ENCODE peak calls at places on chromosome 22, in four cellular contexts. W is activated CD8-positive, alpha-beta memory T cell treated with anti-CD3 and anti-CD28 coated beads, Interleukin-2, amount 50 U/mL, for 48 hours; H is NCI-H1417; O is T-cell. U is an unnamed sample.

GRCh38 chr22:42967933-42968332 is 47.0 kb downstream of the PACSIN2 start:
- DNase-seq in W (no peak), H (no peak), O (no peak), U (peak)

GRCh38 chr22:37749831-37750595 is 53.2 kb downstream of the TRIOBP start:
- DNase-seq in W (no peak), H (no peak), O (no peak), U (no peak)

GRCh38 chr22:20076627-20077172 is 3.3 kb upstream of the DGCR8 start:
- DNase-seq in W (no peak), H (no peak), O (no peak), U (no peak)

GRCh38 chr22:45785458-45785857 is 113.8 kb downstream of the ATXN10 start:
- DNase-seq in W (no peak), H (no peak), O (no peak), U (no peak)

GRCh38 chr22:47177334-47177815 is 414.9 kb downstream of the TBC1D22A start:
- DNase-seq in W (no peak), H (no peak), O (no peak), U (no peak)

GRCh38 chr22:27452245-27452644 is 349.3 kb downstream of the MN1 start:
- DNase-seq in W (no peak), H (no peak), O (no peak), U (no peak)

GRCh38 chr22:41289681-41290080 is 3.7 kb upstream of the RANGAP1 start:
- DNase-seq in W (no peak), H (no peak), O (no peak), U (peak)

GRCh38 chr22:37892566-37893338 is 13.3 kb upstream of the MICALL1 start:
- DNase-seq in W (no peak), H (no peak), O (no peak), U (no peak)

GRCh38 chr22:48752451-48753380 is 1075.0 kb downstream of the BRD1 start:
- DNase-seq in W (peak), H (no peak), O (no peak), U (no peak)